ENCODE peak calls at places on chromosomes 13 and 19, in nine cellular contexts. E is GDM1; I is left cardiac atrium; D is stomach; G is OCI-LY7; U is activated CD4-positive, CD25-positive, alpha-beta regulatory T cell; A is kidney tubule cell; Z is mucosa of descending colon; Y is stimulated activated CD8-positive, alpha-beta memory T cell treated with anti-CD3 and anti-CD28 coated beads, Interleukin-15, amount 100 ng/mL, for 1 hour. H is an unnamed sample.

GRCh38 chr13:96229356-96229755 is 139.4 kb downstream of the HS6ST3 start:
- DNase-seq in E (no peak), I (no peak), D (no peak), G (peak), U (no peak), A (peak), Z (no peak), Y (no peak), H (no peak)

GRCh38 chr19:45935267-45935666 is 20.7 kb upstream of the NANOS2 start:
- DNase-seq in E (no peak), I (no peak), D (no peak), G (no peak), U (no peak), A (no peak), Z (peak), Y (no peak), H (no peak)

GRCh38 chr19:2636897-2637683 is 65.4 kb downstream of the GNG7 start:
- DNase-seq in E (peak), I (peak), D (peak), G (peak), U (peak), A (peak), Z (peak), Y (peak), H (peak)

GRCh38 chr19:37218592-37218935 is 550 bp downstream of the ZNF383 start:
- DNase-seq in E (no peak), I (no peak), D (no peak), G (no peak), U (no peak), A (no peak), Z (no peak), Y (no peak), H (no peak)

GRCh38 chr13:50081106-50081898 is 66.1 kb downstream of the KCNRG start:
- DNase-seq in E (peak), I (peak), D (peak), G (peak), U (peak), A (peak), Z (peak), Y (peak), H (peak)

GRCh38 chr13:44763604-44764311 is 187.6 kb upstream of the TSC22D1 start:
- DNase-seq in E (no peak), I (no peak), D (peak), G (no peak), U (no peak), A (peak), Z (peak), Y (no peak), H (no peak)

GRCh38 chr19:1267441-1268391 is 1.4 kb upstream of the CIRBP start:
- DNase-seq in E (no peak), I (no peak), D (no peak), G (peak), U (no peak), A (no peak), Z (no peak), Y (no peak), H (peak)

GRCh38 chr19:49553451-49554271 is 25.9 kb downstream of the RCN3 start:
- DNase-seq in E (no peak), I (no peak), D (peak), G (no peak), U (no peak), A (peak), Z (peak), Y (no peak), H (no peak)

GRCh38 chr19:17530586-17530985 is 19.1 kb downstream of the PGLS start:
- DNase-seq in E (no peak), I (no peak), D (no peak), G (no peak), U (no peak), A (no peak), Z (no peak), Y (no peak), H (no peak)

GRCh38 chr13:27395007-27395510 is 29.4 kb upstream of the GTF3A start:
- DNase-seq in E (no peak), I (no peak), D (no peak), G (no peak), U (no peak), A (no peak), Z (no peak), Y (no peak), H (no peak)

GRCh38 chr19:47901370-47901769 is 15.3 kb upstream of the SULT2A1 start:
- DNase-seq in E (no peak), I (no peak), D (no peak), G (no peak), U (no peak), A (no peak), Z (no peak), Y (no peak), H (no peak)

GRCh38 chr19:6417713-6418561 is 6.7 kb downstream of the KHSRP start:
- DNase-seq in E (no peak), I (no peak), D (no peak), G (no peak), U (no peak), A (peak), Z (no peak), Y (no peak), H (no peak)

GRCh38 chr19:1074512-1075283 is 7.7 kb downstream of the ARHGAP45 start:
- DNase-seq in E (peak), I (peak), D (peak), G (peak), U (peak), A (peak), Z (peak), Y (peak), H (peak)

GRCh38 chr19:16778796-16779411 is 50.3 kb upstream of the SIN3B start:
- DNase-seq in E (peak), I (peak), D (peak), G (peak), U (no peak), A (peak), Z (no peak), Y (peak), H (peak)

GRCh38 chr19:36245210-36246005 is 30.5 kb downstream of the ZNF146 start:
- DNase-seq in E (no peak), I (no peak), D (no peak), G (no peak), U (no peak), A (peak), Z (no peak), Y (no peak), H (no peak)